ENCODE peak calls at places on chromosome 4, in six cellular contexts. N is GM23248; I is effector memory CD4-positive, alpha-beta T cell; L is tibial nerve; S is HCT116; P is heart left ventricle. D is an unnamed sample. For H3K36me3, the result is how much of the 10 kb centered on the place peaks cover.

GRCh38 chr4:33625762-33626161 is 2618.6 kb downstream of the ARAP2 start:
- DNase-seq in N (no peak), I (no peak), L (no peak), S (peak), P (no peak), D (no peak)

GRCh38 chr4:64271601-64272081 is 137.6 kb downstream of the TECRL start:
- DNase-seq in N (peak), I (no peak), L (no peak), S (no peak), P (peak), D (no peak)

GRCh38 chr4:54318904-54319303 is 89.8 kb downstream of the PDGFRA start:
- DNase-seq in N (peak), I (no peak), L (no peak), S (peak), P (no peak), D (peak)

GRCh38 chr4:22091906-22092305 is 143.3 kb upstream of the KCNIP4 start:
- DNase-seq in N (no peak), I (no peak), L (no peak), S (no peak), P (no peak), D (no peak)

GRCh38 chr4:93788712-93789111 is 39.8 kb upstream of the ATOH1 start:
- DNase-seq in N (peak), I (no peak), L (no peak), S (peak), P (no peak), D (no peak)

GRCh38 chr4:128315756-128316520 is 28.3 kb upstream of the PGRMC2 start:
- DNase-seq in N (no peak), I (no peak), L (no peak), S (no peak), P (no peak), D (no peak)

GRCh38 chr4:115323106-115323684 is 209.8 kb upstream of the NDST4 start:
- DNase-seq in N (peak), I (no peak), L (no peak), S (no peak), P (no peak), D (no peak)

GRCh38 chr4:189304755-189305154 is 635.9 kb upstream of the FRG1 start:
- DNase-seq in N (no peak), I (no peak), L (no peak), S (no peak), P (no peak), D (no peak)

GRCh38 chr4:105191621-105192210 is 45.0 kb downstream of the TET2 start:
- DNase-seq in N (peak), I (no peak), L (no peak), S (no peak), P (no peak), D (no peak)

GRCh38 chr4:69744157-69744478 is 16.3 kb downstream of the SULT1B1 start:
- DNase-seq in N (no peak), I (no peak), L (no peak), S (no peak), P (no peak), D (no peak)

GRCh38 chr4:27692098-27692679 is 831.5 kb downstream of the STIM2 start:
- DNase-seq in N (peak), I (no peak), L (no peak), S (peak), P (no peak), D (peak)

GRCh38 chr4:142815834-142816233 is 30.3 kb downstream of the INPP4B start:
- DNase-seq in N (peak), I (no peak), L (no peak), S (peak), P (no peak), D (no peak)

GRCh38 chr4:164116286-164116685 is 621.8 kb downstream of the TMA16 start:
- DNase-seq in N (no peak), I (no peak), L (no peak), S (no peak), P (no peak), D (no peak)

GRCh38 chr4:144583658-144584057 is 62.3 kb upstream of the HHIP start:
- DNase-seq in N (peak), I (no peak), L (no peak), S (no peak), P (no peak), D (no peak)

GRCh38 chr4:189021831-189022230 is 882.6 kb downstream of the TRIML1 start:
- DNase-seq in N (peak), I (no peak), L (no peak), S (no peak), P (no peak), D (no peak)

GRCh38 chr4:52588771-52589591 is 70.1 kb downstream of the USP46 start:
- DNase-seq in N (peak), I (peak), L (no peak), S (no peak), P (no peak), D (no peak)

GRCh38 chr4:25002679-25003078 is 28.1 kb downstream of the LGI2 start:
- DNase-seq in N (peak), I (no peak), L (no peak), S (no peak), P (no peak), D (no peak)

GRCh38 chr4:78058591-78059523 is 1.7 kb downstream of the FRAS1 start:
- DNase-seq in N (peak), I (no peak), L (no peak), S (no peak), P (peak), D (no peak)

GRCh38 chr4:144985536-144985935 is 112.5 kb downstream of the ANAPC10 start:
- DNase-seq in N (peak), I (no peak), L (no peak), S (no peak), P (no peak), D (no peak)

DNA sequence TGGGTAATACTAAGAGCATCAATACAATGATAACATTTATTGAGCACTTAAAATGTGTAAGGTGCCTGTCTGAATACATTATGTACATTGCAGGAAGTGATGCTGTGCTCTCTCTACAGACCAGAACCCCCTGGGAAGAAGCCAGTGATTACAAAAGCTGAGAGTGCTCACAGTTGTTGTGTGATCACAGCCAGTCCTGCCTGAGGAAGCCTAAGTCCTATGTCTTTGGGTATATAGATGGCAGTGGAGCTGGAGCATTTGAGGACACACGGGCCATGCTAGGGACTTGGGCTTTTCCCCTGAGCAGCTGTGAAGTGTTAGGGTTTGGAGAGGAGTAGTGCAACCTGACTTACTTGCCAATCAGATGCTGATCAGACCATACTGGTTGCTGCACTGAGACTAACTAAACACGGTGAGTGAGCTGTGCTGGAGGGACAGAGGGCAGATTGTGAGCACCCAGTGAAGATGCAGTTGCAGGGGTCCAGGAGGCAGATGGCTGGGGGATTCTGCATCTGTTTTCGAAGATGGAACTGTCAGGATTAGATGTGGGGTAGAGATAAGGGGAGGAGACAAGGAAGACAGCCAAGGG is 60.8 kb upstream of the TBC1D14 start:
- DNase-seq in N (no peak), I (no peak), L (no peak), S (no peak), P (no peak), D (no peak)
- H3K36me3 ChIP-seq in N (under half), I (under half), L (under half), S (under half), P (under half), D (half or more)

GRCh38 chr4:123593655-123594054 is 197.1 kb downstream of the SPRY1 start:
- DNase-seq in N (no peak), I (no peak), L (no peak), S (no peak), P (no peak), D (no peak)

GRCh38 chr4:123589361-123589760 is 192.8 kb downstream of the SPRY1 start:
- DNase-seq in N (no peak), I (no peak), L (no peak), S (no peak), P (no peak), D (no peak)

GRCh38 chr4:123588631-123589223 is 192.1 kb downstream of the SPRY1 start:
- DNase-seq in N (peak), I (no peak), L (no peak), S (no peak), P (no peak), D (no peak)

GRCh38 chr4:123587983-123588494 is 191.4 kb downstream of the SPRY1 start:
- DNase-seq in N (peak), I (no peak), L (no peak), S (peak), P (no peak), D (no peak)

DNA sequence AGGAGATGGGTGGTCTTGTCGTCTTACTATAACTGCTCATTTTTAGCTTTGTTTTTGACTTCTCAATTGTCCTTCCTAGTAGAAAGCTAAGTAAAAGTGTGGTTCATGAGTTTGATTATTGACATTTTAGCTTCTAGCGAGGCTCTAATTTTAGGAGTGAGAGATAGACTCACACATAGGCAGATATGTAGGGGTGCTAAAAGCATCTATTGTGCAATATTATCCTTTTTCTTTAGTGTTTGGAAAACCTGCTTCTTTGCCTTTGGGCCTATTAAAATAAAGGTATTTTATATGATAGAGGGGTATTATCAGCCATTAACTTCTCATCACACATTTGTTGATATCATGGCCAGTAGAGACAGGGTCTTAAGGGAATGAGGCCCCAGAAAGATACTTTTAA is 195.3 kb downstream of the SPRY1 start:
- DNase-seq in N (no peak), I (no peak), L (no peak), S (no peak), P (no peak), D (no peak)
- H3K36me3 ChIP-seq in N (under half), I (under half), L (under half), S (under half), P (under half), D (under half)

GRCh38 chr4:88791274-88791673 is 93.6 kb upstream of the NAP1L5 start:
- DNase-seq in N (peak), I (no peak), L (no peak), S (peak), P (no peak), D (no peak)

GRCh38 chr4:88792268-88792781 is 94.7 kb upstream of the NAP1L5 start:
- DNase-seq in N (peak), I (no peak), L (no peak), S (no peak), P (no peak), D (no peak)

GRCh38 chr4:88786011-88786410 is 88.4 kb upstream of the NAP1L5 start:
- DNase-seq in N (no peak), I (no peak), L (no peak), S (no peak), P (no peak), D (no peak)

GRCh38 chr4:88792821-88793220 is 95.2 kb upstream of the NAP1L5 start:
- DNase-seq in N (peak), I (no peak), L (no peak), S (no peak), P (no peak), D (no peak)

DNA sequence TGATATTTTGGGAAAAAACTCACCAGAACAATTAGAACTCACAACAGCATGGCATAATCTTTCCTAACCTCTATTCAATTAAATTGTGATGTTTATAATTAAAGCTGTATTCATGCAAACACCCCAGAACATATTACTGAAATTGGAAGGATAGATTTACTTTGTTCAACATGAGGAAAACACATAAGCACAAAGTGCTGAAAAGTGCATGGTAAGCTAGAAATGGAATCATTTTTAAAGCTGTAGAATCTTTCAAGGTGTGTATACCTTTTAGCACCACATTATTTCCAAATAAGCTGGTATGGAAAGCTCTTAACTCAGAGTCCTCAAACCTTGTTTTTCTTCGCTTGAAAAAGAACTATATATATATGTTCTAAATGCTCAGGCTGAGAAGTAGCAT is 90.8 kb upstream of the NAP1L5 start:
- DNase-seq in N (no peak), I (no peak), L (no peak), S (no peak), P (no peak), D (no peak)
- H3K36me3 ChIP-seq in N (under half), I (under half), L (under half), S (under half), P (half or more), D (under half)

GRCh38 chr4:141220655-141221605 is at the start of gene ZNF330:
- DNase-seq in N (peak), I (peak), L (peak), S (peak), P (peak), D (peak)

GRCh38 chr4:141220271-141220654 is 432 bp upstream of the ZNF330 start:
- DNase-seq in N (peak), I (no peak), L (no peak), S (no peak), P (no peak), D (no peak)

DNA sequence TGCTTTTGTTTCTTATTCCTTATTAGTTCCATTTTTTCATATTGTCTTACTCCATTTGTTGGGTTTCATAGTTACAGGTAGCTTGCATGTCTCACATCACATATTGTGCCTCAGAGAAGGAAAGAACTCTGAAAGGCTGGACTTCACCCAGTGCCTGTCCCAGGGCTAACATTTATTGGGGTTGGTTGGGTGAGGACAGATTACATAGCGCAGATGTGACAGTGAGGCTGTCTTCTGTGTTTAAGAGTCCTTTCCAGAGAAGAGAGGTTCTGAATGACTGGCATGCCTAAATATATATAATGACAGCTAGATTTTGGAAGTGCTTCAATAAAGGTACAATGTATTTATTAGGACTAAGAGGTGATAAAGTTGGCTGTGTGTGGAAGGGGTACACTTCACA is 2.7 kb downstream of the ZNF330 start:
- DNase-seq in N (no peak), I (no peak), L (no peak), S (no peak), P (no peak), D (no peak)
- H3K36me3 ChIP-seq in N (under half), I (under half), L (under half), S (under half), P (half or more), D (half or more)

DNA sequence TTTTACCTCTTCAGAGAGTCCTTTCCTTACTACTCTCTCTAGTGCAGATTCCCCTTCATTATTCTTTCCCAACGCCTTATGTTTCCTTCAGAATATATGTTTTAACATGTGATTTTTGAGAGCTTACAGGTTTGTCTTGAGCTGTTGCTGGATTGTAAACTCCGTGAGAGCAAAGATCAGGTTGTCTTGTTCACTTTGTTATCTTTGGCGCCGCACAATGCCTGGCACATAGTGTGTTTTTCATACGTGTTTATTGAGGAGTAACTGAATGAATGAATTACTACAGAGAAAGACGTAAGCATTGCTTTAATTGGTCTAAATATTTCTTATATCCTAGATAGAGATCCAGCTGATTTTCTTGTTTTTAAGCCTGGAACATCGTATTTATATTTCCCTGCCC is 80.5 kb upstream of the SLC4A4 start:
- DNase-seq in N (no peak), I (no peak), L (no peak), S (no peak), P (no peak), D (no peak)
- H3K36me3 ChIP-seq in N (under half), I (under half), L (under half), S (under half), P (under half), D (under half)

GRCh38 chr4:133058701-133059100 is 90.4 kb upstream of the PCDH10 start:
- DNase-seq in N (no peak), I (no peak), L (no peak), S (no peak), P (no peak), D (no peak)
- H3K36me3 ChIP-seq in N (under half), I (under half), L (under half), S (under half), P (under half), D (under half)

DNA sequence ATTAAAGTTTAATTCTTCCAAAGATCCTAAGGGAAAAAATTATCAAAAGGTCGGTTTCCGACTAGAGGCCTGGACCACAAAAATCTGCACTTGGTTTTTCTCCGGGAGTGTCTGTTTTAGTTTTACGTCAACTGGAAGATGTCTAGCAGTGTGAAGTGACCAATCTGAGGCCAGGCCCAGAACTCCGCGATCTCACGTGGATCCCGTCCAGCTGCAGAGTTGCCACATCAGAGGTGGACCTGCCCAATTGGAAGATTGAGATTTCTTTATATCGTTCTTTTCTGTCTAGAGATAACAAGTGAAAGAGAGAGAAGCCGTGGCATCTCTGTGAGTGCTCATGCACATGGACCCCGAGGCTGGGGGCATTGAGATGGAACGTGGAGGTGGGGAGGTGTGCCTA is 115.8 kb downstream of the AFF1 start:
- DNase-seq in N (no peak), I (no peak), L (peak), S (no peak), P (peak), D (no peak)
- H3K36me3 ChIP-seq in N (under half), I (under half), L (under half), S (under half), P (under half), D (half or more)

DNA sequence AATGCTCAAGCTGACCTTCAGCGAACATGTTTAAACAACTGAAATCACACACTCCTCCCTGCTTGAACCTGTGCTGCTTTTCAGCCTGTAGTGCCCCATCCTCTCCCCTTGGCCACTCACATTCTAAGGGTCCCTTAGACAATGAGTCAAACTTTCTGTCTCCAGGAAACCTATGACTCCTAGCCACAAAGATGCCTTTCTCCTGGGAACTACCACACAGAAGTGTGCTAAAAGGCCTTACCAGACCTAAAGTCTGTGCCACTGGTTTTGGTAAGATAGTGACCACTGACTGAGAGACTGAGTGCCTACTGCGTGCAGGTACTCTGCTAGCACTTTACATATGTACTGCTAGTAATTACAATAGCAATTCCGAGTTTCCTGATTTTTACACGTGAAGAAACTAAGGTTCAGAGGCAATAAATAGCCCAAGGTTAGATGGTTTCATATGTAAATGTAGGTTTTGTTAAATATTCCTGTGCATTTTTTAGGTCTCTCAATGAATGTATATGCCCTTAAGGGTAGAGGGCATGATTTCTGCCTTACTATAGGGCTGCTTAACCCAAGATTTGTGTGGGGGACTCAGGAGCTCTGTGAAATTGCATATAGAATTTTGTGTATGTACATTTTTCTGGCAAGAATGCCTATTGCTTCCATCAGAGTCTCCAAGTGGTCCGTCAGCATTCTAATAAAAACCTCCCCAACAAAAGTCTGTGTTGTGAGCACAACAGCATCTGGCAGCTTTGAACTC is 71.1 kb downstream of the NSG1 start:
- DNase-seq in N (peak), I (no peak), L (no peak), S (no peak), P (no peak), D (no peak)
- H3K36me3 ChIP-seq in N (under half), I (under half), L (under half), S (under half), P (half or more), D (half or more)

GRCh38 chr4:99078336-99078735 is 10.3 kb downstream of the ADH5 start:
- DNase-seq in N (no peak), I (no peak), L (no peak), S (no peak), P (no peak), D (no peak)
- H3K36me3 ChIP-seq in N (half or more), I (half or more), L (under half), S (under half), P (half or more), D (half or more)